ENCODE peak calls at places on chromosome 10, in five cellular contexts. H, Z, S, M and I are unnamed samples.

GRCh38 chr10:113283189-113283588 is 269.7 kb upstream of the HABP2 start:
- DNase-seq in H (no peak), Z (no peak), S (no peak), M (no peak), I (no peak)

GRCh38 chr10:120369831-120370230 is 87.2 kb upstream of the PLPP4 start:
- DNase-seq in H (no peak), Z (no peak), S (no peak), M (no peak), I (no peak)

GRCh38 chr10:112852308-112852707 is 97.7 kb upstream of the TCF7L2 start:
- DNase-seq in Z (no peak), S (no peak), H (no peak), M (no peak), I (no peak)

GRCh38 chr10:16545126-16545736 is 23.6 kb upstream of the C1QL3 start:
- DNase-seq in H (peak; percentile 6), S (no peak), M (peak; percentile 30), Z (no peak), I (no peak)

GRCh38 chr10:95485445-95485844 is 75.7 kb downstream of the SORBS1 start:
- DNase-seq in Z (no peak), S (no peak), H (no peak), M (no peak), I (no peak)

GRCh38 chr10:102645741-102646609 is 1.7 kb downstream of the TRIM8 start:
- DNase-seq in Z (no peak), S (peak; percentile 97), M (no peak), H (peak; percentile 85), I (peak; percentile 65)

GRCh38 chr10:48931188-48931587 is 8.5 kb downstream of the LRRC18 start:
- DNase-seq in S (no peak), M (peak; percentile 66), Z (no peak), H (no peak), I (no peak)

GRCh38 chr10:24737001-24737400 is 13.3 kb upstream of the ARHGAP21 start:
- DNase-seq in M (no peak), H (no peak), S (no peak), Z (no peak), I (no peak)

GRCh38 chr10:52703898-52704297 is 68.7 kb downstream of the MBL2 start:
- DNase-seq in H (no peak), S (no peak), Z (no peak), M (no peak), I (no peak)

GRCh38 chr10:4807803-4808507 is 18.1 kb upstream of the AKR1E2 start:
- DNase-seq in M (no peak), S (no peak), H (no peak), Z (no peak), I (no peak)

GRCh38 chr10:100163704-100164621 is 21.9 kb downstream of the ERLIN1 start:
- DNase-seq in M (no peak), Z (no peak), S (no peak), H (no peak), I (no peak)

GRCh38 chr10:98135222-98135899 is 904 bp downstream of the R3HCC1L start:
- DNase-seq in M (no peak), Z (no peak), S (no peak), H (no peak), I (no peak)

GRCh38 chr10:112361951-112362770 is 11.8 kb upstream of the ACSL5 start:
- DNase-seq in Z (no peak), M (peak; percentile 43), S (peak; percentile 86), H (no peak), I (no peak)

GRCh38 chr10:4127518-4128315 is 342.7 kb upstream of the KLF6 start:
- DNase-seq in H (peak; percentile 19), Z (no peak), S (no peak), M (no peak), I (peak; percentile 17)

GRCh38 chr10:86952106-86952505 is 5.3 kb downstream of the MMRN2 start:
- DNase-seq in M (no peak), H (no peak), S (no peak), Z (no peak), I (no peak)

GRCh38 chr10:122638106-122638505 is 61.5 kb downstream of the C10orf120 start:
- DNase-seq in S (no peak), H (no peak), M (no peak), Z (no peak), I (no peak)

GRCh38 chr10:21889477-21890275 is 113.9 kb downstream of the DNAJC1 start:
- DNase-seq in S (no peak), Z (no peak), M (no peak), H (no peak), I (no peak)

GRCh38 chr10:11245095-11245479 is 227.4 kb downstream of the CELF2 start:
- DNase-seq in H (no peak), Z (no peak), M (no peak), S (no peak), I (no peak)

GRCh38 chr10:92880912-92881311 is 32.6 kb downstream of the EXOC6 start:
- DNase-seq in Z (no peak), S (no peak), H (no peak), M (no peak), I (no peak)

GRCh38 chr10:132724436-132724835 is 61.5 kb downstream of the NKX6-2 start:
- DNase-seq in S (no peak), M (no peak), Z (no peak), H (no peak), I (no peak)

GRCh38 chr10:7457478-7458316 is 46.9 kb upstream of the SFMBT2 start:
- DNase-seq in Z (no peak), H (no peak), S (no peak), M (no peak), I (no peak)

GRCh38 chr10:118003146-118003545 is 43.6 kb downstream of the RAB11FIP2 start:
- DNase-seq in Z (no peak), M (no peak), S (no peak), H (no peak), I (no peak)

GRCh38 chr10:106959521-106959920 is 205.0 kb downstream of the SORCS1 start:
- DNase-seq in Z (no peak), M (no peak), H (no peak), S (no peak), I (no peak)

GRCh38 chr10:12314836-12315235 is 34.5 kb upstream of the CAMK1D start:
- DNase-seq in M (no peak), Z (no peak), S (no peak), H (no peak), I (no peak)

GRCh38 chr10:47330366-47330765 is 8.1 kb downstream of the GDF2 start:
- DNase-seq in Z (no peak), S (no peak), M (no peak), H (no peak), I (no peak)

GRCh38 chr10:122497241-122497640 is 35.9 kb downstream of the HTRA1 start:
- DNase-seq in M (no peak), H (no peak), S (no peak), Z (no peak), I (no peak)

GRCh38 chr10:86900955-86901354 is 56.5 kb downstream of the MMRN2 start:
- DNase-seq in M (no peak), Z (no peak), H (no peak), S (peak; percentile 90), I (no peak)

GRCh38 chr10:1724921-1725320 is 12.4 kb downstream of the ADARB2 start:
- DNase-seq in M (no peak), S (no peak), H (no peak), Z (no peak), I (no peak)

GRCh38 chr10:117375360-117376147 is at the start of gene PDZD8:
- DNase-seq in S (peak; percentile 95), Z (peak; percentile 79), M (peak; percentile 92), H (peak; percentile 94), I (peak; percentile 90)

GRCh38 chr10:97452352-97452751 is 6.4 kb downstream of the ZDHHC16 start:
- DNase-seq in M (no peak), Z (no peak), S (no peak), H (no peak), I (no peak)

GRCh38 chr10:27100800-27101347 is 580 bp upstream of the ANKRD26 start:
- DNase-seq in S (no peak), M (no peak), Z (no peak), H (peak; percentile 38), I (peak; percentile 69)

GRCh38 chr10:29461042-29461441 is 172.2 kb downstream of the LYZL1 start:
- DNase-seq in M (no peak), Z (no peak), H (no peak), S (no peak), I (no peak)